ENCODE peak calls at places on chromosomes 3 and 15, in five cellular contexts. I is lung, G is psoas muscle, S is IMR-90, K is cardiac muscle cell. Z is an unnamed sample.

GRCh38 chr15:101727186-101727585 is 2.9 kb upstream of the TARS3 start:
- DNase-seq in I (no peak), G (no peak), S (no peak), K (no peak), Z (no peak)

GRCh38 chr15:34122771-34123183 is 20.9 kb downstream of the PGBD4 start:
- DNase-seq in I (no peak), G (no peak), S (peak; percentile 97), K (no peak), Z (no peak)

GRCh38 chr3:125154800-125155269 is 57.7 kb downstream of the SLC12A8 start:
- DNase-seq in I (no peak), G (no peak), S (no peak), K (peak; percentile 53), Z (no peak)

GRCh38 chr3:127678315-127678599 is 5.5 kb downstream of the ABTB1 start:
- DNase-seq in I (no peak), G (no peak), S (no peak), K (no peak), Z (no peak)

GRCh38 chr15:80609512-80609946 is 85.6 kb upstream of the ABHD17C start:
- DNase-seq in I (no peak), G (no peak), S (no peak), K (no peak), Z (no peak)

GRCh38 chr15:82699726-82700125 is 9.9 kb downstream of the AP3B2 start:
- DNase-seq in I (no peak), G (no peak), S (no peak), K (peak; percentile 87), Z (no peak)

GRCh38 chr15:91572110-91572509 is 281.4 kb upstream of the SLCO3A1 start:
- DNase-seq in I (peak; percentile 49), G (no peak), S (peak; percentile 15), K (no peak), Z (no peak)

GRCh38 chr3:98817546-98817945 is 54.4 kb downstream of the ST3GAL6 start:
- DNase-seq in I (no peak), G (no peak), S (peak; percentile 59), K (peak; percentile 67), Z (no peak)

GRCh38 chr3:79086514-79086913 is 681.3 kb downstream of the ROBO1 start:
- DNase-seq in I (peak; percentile 30), G (no peak), S (peak; percentile 63), K (peak; percentile 74), Z (no peak)

GRCh38 chr15:60815321-60815720 is 336.4 kb upstream of the ICE2 start:
- DNase-seq in I (no peak), G (no peak), S (no peak), K (peak; percentile 77), Z (no peak)

GRCh38 chr15:41115652-41116115 is 396 bp downstream of the INO80 start:
- DNase-seq in I (peak; percentile 77), G (peak; percentile 88), S (peak; percentile 48), K (peak; percentile 76), Z (peak; percentile 53)

GRCh38 chr3:58575986-58576652 is 1.1 kb downstream of the FAM107A start:
- DNase-seq in I (no peak), G (no peak), S (no peak), K (no peak), Z (peak; percentile 47)

GRCh38 chr3:138511990-138512389 is 77.6 kb downstream of the ESYT3 start:
- DNase-seq in I (no peak), G (no peak), S (no peak), K (no peak), Z (no peak)

GRCh38 chr3:64932666-64933342 is 245.0 kb upstream of the ADAMTS9 start:
- DNase-seq in I (no peak), G (no peak), S (no peak), K (no peak), Z (no peak)

GRCh38 chr15:28123408-28124023 is 24.4 kb upstream of the OCA2 start:
- DNase-seq in I (peak; percentile 69), G (peak; percentile 68), S (peak; percentile 76), K (peak; percentile 88), Z (peak; percentile 27)

GRCh38 chr3:49610881-49611280 is 56.6 kb downstream of the BSN start:
- DNase-seq in I (no peak), G (no peak), S (no peak), K (no peak), Z (no peak)

GRCh38 chr15:51668446-51668845 is 12.9 kb upstream of the SCG3 start:
- DNase-seq in I (no peak), G (no peak), S (no peak), K (no peak), Z (no peak)

GRCh38 chr3:174498638-174499037 is 360.5 kb upstream of the NAALADL2 start:
- DNase-seq in I (no peak), G (no peak), S (peak; percentile 63), K (no peak), Z (no peak)

GRCh38 chr15:28922712-28923012 is 36.9 kb downstream of the APBA2 start:
- DNase-seq in I (no peak), G (no peak), S (no peak), K (no peak), Z (no peak)

GRCh38 chr15:90013503-90013937 is 12.4 kb downstream of the ZNF710 start:
- DNase-seq in I (no peak), G (no peak), S (no peak), K (no peak), Z (no peak)

GRCh38 chr3:9912294-9912935 is 4.5 kb upstream of the IL17RC start:
- DNase-seq in I (no peak), G (no peak), S (peak; percentile 82), K (no peak), Z (no peak)

GRCh38 chr15:39315200-39315599 is 265.7 kb upstream of the THBS1 start:
- DNase-seq in I (no peak), G (no peak), S (no peak), K (no peak), Z (no peak)

GRCh38 chr3:127888564-127889107 is 26.4 kb upstream of the KBTBD12 start:
- DNase-seq in I (no peak), G (peak; percentile 69), S (no peak), K (no peak), Z (peak; percentile 50)

GRCh38 chr3:141828487-141829284 is 47.8 kb upstream of the ATP1B3 start:
- DNase-seq in I (peak; percentile 58), G (no peak), S (peak; percentile 3), K (peak; percentile 15), Z (no peak)

GRCh38 chr3:182284793-182285192 is 508.5 kb upstream of the ATP11B start:
- DNase-seq in I (no peak), G (no peak), S (no peak), K (no peak), Z (no peak)
- TF ChIP-seq CTCF in I (no peak), G (no peak), S (no peak), K (no peak), Z (no peak)

DNA sequence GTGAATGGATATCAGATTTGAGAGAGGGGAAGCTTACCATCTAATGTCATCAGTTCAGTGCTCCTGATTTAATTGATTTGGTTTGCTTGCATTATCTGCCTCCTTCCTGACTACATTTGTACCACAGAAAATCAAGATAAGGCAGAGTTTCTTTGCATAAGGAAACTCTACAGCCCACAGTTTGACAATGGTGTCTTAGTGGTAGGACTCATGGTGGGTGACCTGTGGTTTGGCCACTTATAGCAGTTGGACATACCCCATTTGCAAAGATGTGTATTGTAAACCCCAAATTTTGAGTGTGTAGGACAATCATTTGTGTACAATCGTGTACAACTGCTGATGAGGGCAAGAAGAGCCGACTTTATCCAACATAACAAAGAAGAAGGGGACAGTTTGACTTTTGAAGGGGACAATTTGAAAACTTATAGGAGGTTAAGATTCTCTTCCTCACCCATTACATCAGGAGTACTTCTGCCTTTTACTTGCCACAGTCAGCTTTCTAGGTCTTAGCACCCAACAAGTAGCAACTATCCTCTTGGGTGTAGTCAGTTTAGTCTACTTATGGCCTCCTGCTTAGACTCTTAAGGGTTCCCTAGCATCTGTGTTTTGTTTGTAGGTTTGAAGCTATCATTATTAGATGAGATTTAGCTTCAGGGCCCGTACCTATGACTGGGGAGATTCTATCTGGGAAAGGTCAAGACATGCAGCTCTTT is 6.2 kb downstream of the TGFBR2 start:
- DNase-seq in I (no peak), G (no peak), S (no peak), K (no peak), Z (no peak)
- H3K4me1 ChIP-seq in I (peaks cover 46% of the 10 kb centered on the region), G (peaks cover 50% of the 10 kb centered on the region), S (peaks cover 22% of the 10 kb centered on the region), K (peaks cover 10% of the 10 kb centered on the region), Z (no peaks in the 10 kb centered on the region)

GRCh38 chr3:14802332-14802731 is 16.4 kb upstream of the FGD5 start:
- DNase-seq in I (no peak), G (no peak), S (no peak), K (no peak), Z (no peak)

GRCh38 chr3:14803101-14803980 is 15.4 kb upstream of the FGD5 start:
- DNase-seq in I (no peak), G (peak; percentile 60), S (no peak), K (no peak), Z (no peak)

GRCh38 chr3:14804835-14805780 is 13.7 kb upstream of the FGD5 start:
- DNase-seq in I (no peak), G (no peak), S (no peak), K (no peak), Z (no peak)

GRCh38 chr3:14805946-14806537 is 12.7 kb upstream of the FGD5 start:
- DNase-seq in I (no peak), G (no peak), S (no peak), K (no peak), Z (no peak)

GRCh38 chr3:14803981-14804834 is 14.6 kb upstream of the FGD5 start:
- DNase-seq in I (no peak), G (peak; percentile 50), S (no peak), K (no peak), Z (no peak)
- H3K4me3 ChIP-seq in I (no peak overlapping the region), G (no peak overlapping the region), S (no peak overlapping the region), K (no peak overlapping the region), Z (no peak overlapping the region)

GRCh38 chr3:4806535-4807108 is 172.6 kb upstream of the BHLHE40 start:
- DNase-seq in I (no peak), G (no peak), S (no peak), K (no peak), Z (no peak)

GRCh38 chr3:4801924-4802323 is 177.3 kb upstream of the BHLHE40 start:
- DNase-seq in I (no peak), G (no peak), S (no peak), K (no peak), Z (no peak)

GRCh38 chr3:4802903-4803302 is 176.3 kb upstream of the BHLHE40 start:
- DNase-seq in I (no peak), G (no peak), S (no peak), K (no peak), Z (no peak)

GRCh38 chr3:4805662-4806061 is 173.6 kb upstream of the BHLHE40 start:
- DNase-seq in I (no peak), G (no peak), S (no peak), K (no peak), Z (no peak)

DNA sequence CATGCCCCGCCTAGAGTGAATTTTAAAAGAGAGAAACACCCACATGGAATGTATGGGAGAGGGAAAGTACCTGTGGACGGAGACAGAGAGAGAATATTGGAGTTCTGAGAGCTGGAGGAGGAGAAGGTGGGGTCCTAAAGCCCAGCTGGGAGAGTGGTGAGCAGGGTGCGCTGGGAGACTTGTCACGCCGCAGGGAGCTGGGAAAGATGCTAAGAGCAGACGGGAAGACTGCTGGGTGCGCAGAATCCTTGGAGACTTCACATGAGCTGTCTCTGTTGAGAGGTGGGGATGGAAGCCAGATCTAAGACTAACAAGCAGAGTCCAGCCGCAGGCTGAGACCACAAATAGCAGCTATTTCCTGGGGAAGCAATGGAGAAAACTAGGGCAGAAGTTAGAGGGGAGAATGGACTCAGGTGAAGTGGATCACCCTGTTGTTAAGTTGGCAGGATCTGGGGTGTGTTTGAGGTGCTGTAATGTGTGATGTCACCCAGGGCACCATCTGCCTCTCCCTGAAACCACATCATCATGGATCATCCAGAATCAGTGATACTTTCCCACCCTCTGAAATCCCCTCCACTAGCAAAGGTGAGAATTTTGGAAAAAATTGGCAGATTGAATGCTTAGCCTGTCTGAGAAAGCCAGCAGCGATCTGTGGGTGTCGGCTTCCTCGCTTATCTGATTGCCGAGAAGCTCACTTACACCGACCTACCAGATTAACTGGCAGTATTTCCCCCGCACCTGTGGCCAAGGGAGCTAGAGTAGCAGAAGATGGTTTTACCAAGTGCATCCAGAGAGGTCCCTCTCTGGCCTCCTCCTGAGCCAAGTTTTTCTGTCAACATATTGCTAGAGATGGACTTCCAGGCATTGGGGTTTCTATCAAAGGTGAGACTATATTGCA is 174.8 kb upstream of the BHLHE40 start:
- DNase-seq in I (no peak), G (no peak), S (no peak), K (no peak), Z (no peak)
- TF ChIP-seq CTCF in I (no peak), G (no peak), S (no peak), K (no peak), Z (no peak)